ENCODE peak calls at places on chromosomes 3 and 15, in nine cellular contexts. M is EL; F is memory B cell; U is stimulated activated CD4-positive, alpha-beta T cell treated with anti-CD3 and anti-CD28 coated beads, Interleukin-4, amount 100 ng/mL, for 48 hours; Z is HT1080; J is iPS-NIHi11; Y is H54; C is heart right ventricle; I is frontal cortex. K is an unnamed sample.

GRCh38 chr3:134471521-134472193 is 14.1 kb downstream of the ANAPC13 start:
- DNase-seq in M (peak), F (no peak), U (no peak), Z (peak), J (no peak), Y (peak), C (no peak), I (no peak), K (no peak)

GRCh38 chr3:157063926-157064325 is 96.0 kb downstream of the CCNL1 start:
- DNase-seq in M (no peak), F (no peak), U (no peak), Z (no peak), J (no peak), Y (no peak), C (no peak), I (no peak), K (no peak)

GRCh38 chr3:192573240-192573639 is 154.1 kb downstream of the FGF12 start:
- DNase-seq in M (no peak), F (no peak), U (no peak), Z (no peak), J (no peak), Y (no peak), C (no peak), I (no peak), K (no peak)

GRCh38 chr3:59766165-59766872 is 716.5 kb upstream of the CFAP20DC start:
- DNase-seq in M (peak), F (no peak), U (no peak), Z (no peak), J (no peak), Y (no peak), C (no peak), I (no peak), K (no peak)

GRCh38 chr15:81843226-81843625 is 202.6 kb downstream of the MEX3B start:
- DNase-seq in M (no peak), F (no peak), U (no peak), Z (no peak), J (no peak), Y (no peak), C (no peak), I (no peak), K (no peak)

GRCh38 chr3:15556512-15556911 is 35.0 kb upstream of the COLQ start:
- DNase-seq in M (no peak), F (peak), U (no peak), Z (no peak), J (no peak), Y (no peak), C (no peak), I (no peak), K (no peak)

GRCh38 chr15:95202569-95203349 is 971.4 kb downstream of the MCTP2 start:
- DNase-seq in M (peak), F (no peak), U (no peak), Z (peak), J (no peak), Y (no peak), C (no peak), I (no peak), K (no peak)

GRCh38 chr3:112848196-112848595 is 1.5 kb upstream of the CD200R1L start:
- DNase-seq in M (no peak), F (no peak), U (no peak), Z (no peak), J (no peak), Y (no peak), C (no peak), I (no peak), K (no peak)

GRCh38 chr15:34331809-34332208 is 5.8 kb downstream of the SLC12A6 start:
- DNase-seq in M (no peak), F (no peak), U (no peak), Z (no peak), J (no peak), Y (no peak), C (no peak), I (no peak), K (no peak)

GRCh38 chr3:67357610-67358458 is 296.6 kb downstream of the SUCLG2 start:
- DNase-seq in M (peak), F (no peak), U (no peak), Z (peak), J (peak), Y (peak), C (no peak), I (no peak), K (peak)

GRCh38 chr3:128503164-128503651 is 10.2 kb upstream of the GATA2 start:
- DNase-seq in M (no peak), F (no peak), U (no peak), Z (peak), J (no peak), Y (no peak), C (no peak), I (no peak), K (peak)

GRCh38 chr15:44535509-44536297 is 1.2 kb upstream of the EIF3J start:
- DNase-seq in M (no peak), F (peak), U (no peak), Z (no peak), J (peak), Y (no peak), C (no peak), I (no peak), K (peak)

GRCh38 chr3:59545369-59545768 is 495.5 kb upstream of the CFAP20DC start:
- DNase-seq in M (no peak), F (no peak), U (no peak), Z (no peak), J (no peak), Y (no peak), C (no peak), I (no peak), K (no peak)

GRCh38 chr3:99867594-99868437 is 50.2 kb downstream of the CMSS1 start:
- DNase-seq in M (no peak), F (no peak), U (no peak), Z (no peak), J (peak), Y (no peak), C (no peak), I (no peak), K (peak)

GRCh38 chr15:89209057-89209456 is 12.3 kb downstream of the RLBP1 start:
- DNase-seq in M (no peak), F (no peak), U (no peak), Z (no peak), J (no peak), Y (no peak), C (no peak), I (no peak), K (no peak)

GRCh38 chr3:120780977-120781376 is 38.4 kb downstream of the GTF2E1 start:
- DNase-seq in M (peak), F (no peak), U (no peak), Z (peak), J (no peak), Y (peak), C (no peak), I (no peak), K (no peak)

GRCh38 chr15:31857194-31857593 is 173.1 kb upstream of the CHRNA7 start:
- DNase-seq in M (no peak), F (no peak), U (no peak), Z (no peak), J (peak), Y (no peak), C (no peak), I (no peak), K (peak)

GRCh38 chr3:116059421-116060096 is 385.7 kb downstream of the LSAMP start:
- DNase-seq in M (peak), F (no peak), U (no peak), Z (peak), J (peak), Y (peak), C (no peak), I (no peak), K (peak)

GRCh38 chr3:74295479-74295878 is 319.0 kb downstream of the CNTN3 start:
- DNase-seq in M (no peak), F (no peak), U (no peak), Z (no peak), J (no peak), Y (no peak), C (no peak), I (no peak), K (no peak)